ENCODE peak calls at places on chromosomes 5 and 9, in seven cellular contexts. H, X, W, G, I, E and U are unnamed samples. For H3K4me1, the result is how much of the 10 kb centered on the place peaks cover.

GRCh38 chr9:117414220-117414905 is 494 bp downstream of the ASTN2 start:
- DNase-seq in H (peak), X (no peak), W (no peak), G (peak), I (peak), E (no peak), U (peak)

GRCh38 chr9:98135938-98136337 is 16.9 kb upstream of the TRIM14 start:
- DNase-seq in H (no peak), X (no peak), W (no peak), G (no peak), I (no peak), E (no peak), U (no peak)

GRCh38 chr9:116099821-116100220 is 53.8 kb upstream of the PAPPA start:
- DNase-seq in H (no peak), X (no peak), W (no peak), G (no peak), I (no peak), E (no peak), U (no peak)

GRCh38 chr9:30172206-30172605 is 2212.2 kb upstream of the ACO1 start:
- DNase-seq in H (no peak), X (no peak), W (no peak), G (no peak), I (no peak), E (no peak), U (no peak)

GRCh38 chr5:160269017-160269416 is 39.7 kb downstream of the FABP6 start:
- DNase-seq in H (peak), X (peak), W (no peak), G (no peak), I (peak), E (no peak), U (peak)

GRCh38 chr5:139306628-139307379 is 13.3 kb downstream of the MATR3 start:
- DNase-seq in H (no peak), X (no peak), W (no peak), G (no peak), I (no peak), E (no peak), U (no peak)

GRCh38 chr9:87551692-87552303 is 54.1 kb downstream of the DAPK1 start:
- DNase-seq in H (no peak), X (no peak), W (no peak), G (peak), I (no peak), E (no peak), U (no peak)

GRCh38 chr9:73579823-73580222 is 428.2 kb downstream of the ANXA1 start:
- DNase-seq in H (no peak), X (no peak), W (no peak), G (no peak), I (no peak), E (no peak), U (no peak)

GRCh38 chr9:80968611-80969010 is 720.7 kb downstream of the TLE1 start:
- DNase-seq in H (no peak), X (no peak), W (no peak), G (no peak), I (no peak), E (no peak), U (no peak)

GRCh38 chr5:72163349-72163983 is 56.2 kb downstream of the MAP1B start:
- DNase-seq in H (no peak), X (no peak), W (no peak), G (no peak), I (no peak), E (no peak), U (no peak)

GRCh38 chr9:122815544-122815943 is 12.8 kb downstream of the PDCL start:
- DNase-seq in H (no peak), X (no peak), W (no peak), G (no peak), I (no peak), E (no peak), U (no peak)

GRCh38 chr9:134591573-134591981 is 50.0 kb upstream of the COL5A1 start:
- DNase-seq in H (no peak), X (no peak), W (no peak), G (no peak), I (peak), E (no peak), U (no peak)

GRCh38 chr5:130871346-130872086 is 293.5 kb downstream of the HINT1 start:
- DNase-seq in H (no peak), X (peak), W (peak), G (peak), I (peak), E (peak), U (peak)

GRCh38 chr5:66520854-66521253 is 75.3 kb upstream of the MAST4 start:
- DNase-seq in H (no peak), X (no peak), W (no peak), G (no peak), I (no peak), E (no peak), U (no peak)

GRCh38 chr5:176489077-176489476 is 40.9 kb downstream of the FAF2 start:
- DNase-seq in H (no peak), X (no peak), W (no peak), G (no peak), I (no peak), E (no peak), U (no peak)

GRCh38 chr5:127875235-127876021 is 172.2 kb downstream of the CCDC192 start:
- DNase-seq in H (peak), X (peak), W (peak), G (peak), I (peak), E (peak), U (peak)

GRCh38 chr9:71663931-71664459 is 104.3 kb downstream of the CEMIP2 start:
- DNase-seq in H (no peak), X (no peak), W (no peak), G (peak), I (no peak), E (no peak), U (no peak)

GRCh38 chr9:2093920-2094597 is 78.9 kb downstream of the SMARCA2 start:
- DNase-seq in H (no peak), X (no peak), W (no peak), G (peak), I (no peak), E (no peak), U (no peak)

GRCh38 chr9:83538890-83539238 is 663 bp upstream of the FRMD3 start:
- DNase-seq in H (no peak), X (no peak), W (no peak), G (peak), I (no peak), E (no peak), U (no peak)

GRCh38 chr9:6632516-6633328 is 12.8 kb downstream of the GLDC start:
- DNase-seq in H (no peak), X (no peak), W (no peak), G (peak), I (no peak), E (no peak), U (no peak)

GRCh38 chr5:99022250-99022649 is 93.4 kb upstream of the CHD1 start:
- DNase-seq in H (no peak), X (no peak), W (no peak), G (no peak), I (no peak), E (no peak), U (no peak)

GRCh38 chr5:20286512-20286911 is 298.5 kb upstream of the CDH18 start:
- DNase-seq in H (no peak), X (no peak), W (no peak), G (no peak), I (no peak), E (peak), U (no peak)

GRCh38 chr9:138007566-138008080 is 130.0 kb downstream of the CACNA1B start:
- DNase-seq in H (no peak), X (no peak), W (no peak), G (no peak), I (no peak), E (no peak), U (peak)

GRCh38 chr5:139822553-139823425 is 27.2 kb downstream of the PSD2 start:
- DNase-seq in H (no peak), X (no peak), W (no peak), G (peak), I (no peak), E (no peak), U (no peak)

GRCh38 chr9:116860509-116861120 is 173.5 kb downstream of the TRIM32 start:
- DNase-seq in H (peak), X (peak), W (peak), G (peak), I (peak), E (peak), U (peak)

GRCh38 chr9:127426756-127427155 is 2.6 kb downstream of the ZNF79 start:
- DNase-seq in H (no peak), X (no peak), W (no peak), G (no peak), I (no peak), E (no peak), U (no peak)

GRCh38 chr5:54307583-54307982 is 2.8 kb downstream of the ARL15 start:
- DNase-seq in H (no peak), X (no peak), W (no peak), G (no peak), I (no peak), E (no peak), U (no peak)

GRCh38 chr9:91465420-91465819 is 41.8 kb upstream of the NFIL3 start:
- DNase-seq in H (no peak), X (no peak), W (no peak), G (no peak), I (no peak), E (no peak), U (no peak)

GRCh38 chr9:15157371-15157770 is 149.6 kb downstream of the TTC39B start:
- DNase-seq in H (no peak), X (no peak), W (no peak), G (no peak), I (no peak), E (no peak), U (no peak)

GRCh38 chr9:15158019-15158418 is 149.0 kb downstream of the TTC39B start:
- DNase-seq in H (no peak), X (no peak), W (no peak), G (no peak), I (no peak), E (no peak), U (no peak)

GRCh38 chr9:15155323-15155722 is 151.7 kb downstream of the TTC39B start:
- DNase-seq in H (no peak), X (no peak), W (no peak), G (no peak), I (no peak), E (no peak), U (no peak)

GRCh38 chr9:15154677-15155076 is 152.3 kb downstream of the TTC39B start:
- DNase-seq in H (no peak), X (no peak), W (no peak), G (no peak), I (no peak), E (no peak), U (no peak)

GRCh38 chr9:15155826-15156225 is 151.2 kb downstream of the TTC39B start:
- DNase-seq in H (no peak), X (no peak), W (no peak), G (no peak), I (peak), E (no peak), U (no peak)
- H3K4me3 ChIP-seq in H (no peak), X (no peak), W (no peak), G (no peak), I (no peak), E (no peak), U (no peak)

GRCh38 chr5:60541980-60542379 is 158.0 kb downstream of the DEPDC1B start:
- DNase-seq in H (no peak), X (no peak), W (no peak), G (no peak), I (no peak), E (no peak), U (no peak)
- H3K4me1 ChIP-seq in H (under half), X (under half), W (under half), G (under half), I (under half), E (under half), U (under half)

DNA sequence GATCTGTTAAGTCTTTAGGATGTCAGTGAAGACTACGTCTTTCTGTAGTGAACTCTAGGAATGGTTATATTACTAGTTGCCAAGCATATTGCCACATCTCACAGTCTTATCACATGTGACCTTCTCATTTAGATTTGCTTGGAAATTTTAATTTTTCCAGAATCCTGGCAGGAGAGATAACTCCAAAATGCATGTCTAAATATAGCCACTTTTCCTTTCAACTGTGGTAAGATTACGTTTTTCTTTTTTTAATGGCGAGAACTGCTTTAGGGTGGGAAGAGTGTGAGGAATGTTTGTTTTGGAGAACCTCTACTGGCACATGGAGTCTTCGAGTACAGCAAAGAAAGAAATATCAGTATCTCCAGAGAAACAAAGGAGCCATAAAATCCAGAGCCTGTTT is 91.7 kb upstream of the ADAMTSL1 start:
- DNase-seq in H (no peak), X (no peak), W (no peak), G (no peak), I (no peak), E (no peak), U (no peak)
- H3K4me3 ChIP-seq in H (no peak), X (no peak), W (no peak), G (no peak), I (no peak), E (no peak), U (no peak)

GRCh38 chr5:57175586-57175985 is 1.7 kb downstream of the GPBP1 start:
- DNase-seq in H (no peak), X (no peak), W (peak), G (peak), I (peak), E (no peak), U (no peak)

GRCh38 chr5:57174850-57175525 is 1.1 kb downstream of the GPBP1 start:
- DNase-seq in H (peak), X (no peak), W (no peak), G (no peak), I (peak), E (no peak), U (no peak)

GRCh38 chr5:57176350-57176857 is 2.5 kb downstream of the GPBP1 start:
- DNase-seq in H (no peak), X (no peak), W (no peak), G (no peak), I (no peak), E (no peak), U (no peak)

GRCh38 chr5:57179262-57179960 is 5.6 kb downstream of the GPBP1 start:
- DNase-seq in H (no peak), X (no peak), W (no peak), G (no peak), I (no peak), E (no peak), U (no peak)

DNA sequence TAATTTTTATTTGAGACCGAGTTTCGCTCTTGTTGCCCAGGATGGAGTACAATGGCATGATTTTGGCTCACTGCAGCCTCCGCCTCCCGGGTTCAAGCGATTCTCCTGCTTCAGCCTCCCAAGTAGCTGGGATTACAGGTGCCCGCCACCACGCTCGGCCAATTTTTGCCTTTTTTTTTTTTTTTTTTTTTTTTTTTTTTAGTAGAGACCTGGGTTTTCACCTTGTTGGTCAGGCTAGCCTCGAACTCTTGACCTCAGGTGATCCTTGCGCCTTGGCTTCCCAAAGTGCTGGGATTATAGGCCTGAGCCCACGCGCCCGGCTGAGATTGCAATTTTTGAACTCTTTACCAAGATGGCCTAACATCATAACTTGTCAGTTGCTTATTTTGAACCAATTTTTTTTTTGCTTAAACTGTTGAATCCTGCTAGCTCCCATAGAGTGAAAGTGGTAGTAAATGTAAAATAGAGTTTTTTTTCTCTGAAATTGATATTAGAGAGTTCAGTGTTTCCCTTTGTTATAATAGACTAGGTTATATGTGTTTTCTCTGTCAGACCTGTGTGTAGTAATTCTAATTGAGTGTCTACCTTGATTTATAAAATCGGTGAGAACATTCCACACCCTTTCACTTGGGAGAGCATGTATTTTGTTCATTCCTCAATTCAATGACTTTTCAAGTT is 3.8 kb downstream of the GPBP1 start:
- DNase-seq in H (no peak), X (no peak), W (no peak), G (no peak), I (no peak), E (no peak), U (no peak)
- H3K4me1 ChIP-seq in H (under half), X (half or more), W (half or more), G (under half), I (under half), E (under half), U (half or more)

GRCh38 chr5:154095819-154096380 is 57.1 kb downstream of the MFAP3 start:
- DNase-seq in H (no peak), X (no peak), W (no peak), G (no peak), I (no peak), E (no peak), U (no peak)

GRCh38 chr5:154088801-154089200 is 50.0 kb downstream of the MFAP3 start:
- DNase-seq in H (no peak), X (no peak), W (no peak), G (no peak), I (no peak), E (no peak), U (no peak)

GRCh38 chr5:154097031-154097430 is 58.3 kb downstream of the MFAP3 start:
- DNase-seq in H (no peak), X (no peak), W (no peak), G (peak), I (no peak), E (no peak), U (no peak)

GRCh38 chr5:154090656-154091055 is 51.9 kb downstream of the MFAP3 start:
- DNase-seq in H (no peak), X (no peak), W (no peak), G (no peak), I (no peak), E (no peak), U (no peak)

DNA sequence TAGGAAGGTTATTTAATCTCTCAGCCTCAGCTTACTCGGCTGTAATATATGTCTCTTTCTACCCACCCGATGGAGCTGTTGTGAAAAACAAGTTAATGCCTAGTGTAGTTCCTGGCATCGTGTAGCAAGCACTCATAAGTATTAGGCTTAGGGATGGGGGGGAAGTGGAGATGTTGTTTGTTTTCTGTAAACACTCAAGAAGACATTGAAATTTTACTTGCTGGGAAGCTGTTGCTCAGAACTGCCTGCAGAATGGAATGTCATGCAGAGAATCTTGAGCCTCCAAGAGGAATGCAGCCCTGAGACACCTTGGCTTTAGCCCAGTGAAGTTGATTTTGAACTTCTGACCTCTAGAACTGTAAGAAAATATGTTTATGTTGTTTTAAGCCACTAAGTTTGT is 53.6 kb downstream of the MFAP3 start:
- DNase-seq in H (no peak), X (no peak), W (no peak), G (peak), I (no peak), E (no peak), U (no peak)
- H3K4me3 ChIP-seq in H (no peak), X (no peak), W (no peak), G (no peak), I (no peak), E (no peak), U (no peak)

GRCh38 chr9:124489222-124489621 is 18.0 kb downstream of the NR5A1 start:
- DNase-seq in H (no peak), X (no peak), W (no peak), G (no peak), I (no peak), E (no peak), U (no peak)
- H3K4me1 ChIP-seq in H (under half), X (under half), W (under half), G (under half), I (under half), E (under half), U (under half)

GRCh38 chr5:122310886-122311285 is 1.2 kb upstream of the SNCAIP start:
- DNase-seq in H (no peak), X (no peak), W (no peak), G (peak), I (no peak), E (no peak), U (no peak)
- H3K4me3 ChIP-seq in H (no peak), X (peak), W (no peak), G (peak), I (no peak), E (no peak), U (no peak)